ENCODE peak calls at places on chromosomes 13 and 19, in five cellular contexts. M is A673, E is HCT116, P is GM12878, U is fibroblast of lung. Z is an unnamed sample. For H3K4me1, the result is how much of the 10 kb centered on the place peaks cover.

GRCh38 chr13:109568273-109568900 is 218.0 kb downstream of the IRS2 start:
- DNase-seq in M (no peak), U (no peak), E (no peak), P (no peak), Z (no peak)

GRCh38 chr19:56946164-56946563 is 105.6 kb upstream of the PEG3 start:
- DNase-seq in P (no peak), M (peak), E (no peak), U (no peak), Z (no peak)

GRCh38 chr19:13701624-13702023 is 62.7 kb upstream of the MRI1 start:
- DNase-seq in M (no peak), E (no peak), P (no peak), U (no peak), Z (no peak)

GRCh38 chr13:112172641-112173171 is 105.8 kb downstream of the SOX1 start:
- DNase-seq in M (no peak), E (no peak), P (no peak), U (no peak), Z (no peak)

GRCh38 chr19:17999685-18000479 is 8.1 kb upstream of the ARRDC2 start:
- DNase-seq in P (no peak), U (no peak), M (no peak), E (no peak), Z (no peak)

GRCh38 chr13:29707876-29708543 is 112.5 kb upstream of the SLC7A1 start:
- DNase-seq in U (peak), P (no peak), M (peak), E (peak), Z (no peak)

GRCh38 chr19:53782698-53783097 is 41.4 kb downstream of the NLRP12 start:
- DNase-seq in E (no peak), M (no peak), U (no peak), P (no peak), Z (no peak)

GRCh38 chr13:78137404-78138142 is 218.9 kb upstream of the EDNRB start:
- DNase-seq in M (peak), P (peak), U (peak), E (peak), Z (peak)

GRCh38 chr13:44061876-44062275 is 182.2 kb downstream of the LACC1 start:
- DNase-seq in E (no peak), M (peak), P (no peak), U (no peak), Z (no peak)

DNA sequence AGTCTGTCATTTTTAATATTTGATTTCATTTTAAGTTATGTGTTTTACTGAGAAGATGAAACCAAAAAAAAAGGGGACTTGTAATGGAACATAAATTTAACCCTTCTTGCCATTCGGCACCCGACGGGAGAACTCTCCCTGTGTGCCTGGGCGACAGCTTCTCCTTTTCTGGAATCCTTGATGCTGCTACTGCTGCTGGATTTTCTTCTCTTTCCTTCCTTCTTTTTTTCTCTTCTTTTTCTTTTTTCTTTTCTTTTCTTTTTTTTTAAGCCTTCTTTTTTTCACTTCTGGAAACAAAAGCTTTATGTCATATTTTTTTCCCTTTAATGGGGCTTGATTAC is 11.1 kb upstream of the ZNF536 start:
- DNase-seq in E (no peak), M (no peak), P (no peak), U (no peak), Z (no peak)
- TF ChIP-seq EZH2 in E (no peak), M (no peak), P (no peak), U (no peak), Z (no peak)

DNA sequence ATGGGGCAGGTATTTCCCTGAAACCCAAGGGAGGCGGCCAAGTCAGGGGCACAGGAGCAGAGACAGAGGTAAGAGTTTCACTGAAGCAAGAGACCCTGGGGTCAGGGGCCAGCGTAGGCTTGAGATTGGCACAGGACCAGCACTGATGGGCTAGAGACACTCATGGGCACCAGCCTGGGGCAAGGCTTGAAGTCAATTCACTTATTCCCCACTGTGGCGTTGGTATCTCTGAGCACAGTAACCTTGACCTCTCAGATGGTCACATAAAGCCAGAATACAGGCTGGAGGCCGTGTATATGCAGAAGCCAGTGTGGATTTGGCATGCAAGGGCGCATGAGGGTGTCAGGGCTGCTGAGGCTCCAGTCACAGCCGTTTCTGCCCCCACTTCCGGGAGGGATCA is 173.5 kb upstream of the GPR12 start:
- DNase-seq in E (no peak), U (no peak), M (no peak), P (no peak), Z (no peak)
- H3K4me1 ChIP-seq in E (under half), U (under half), M (under half), P (under half), Z (under half)

DNA sequence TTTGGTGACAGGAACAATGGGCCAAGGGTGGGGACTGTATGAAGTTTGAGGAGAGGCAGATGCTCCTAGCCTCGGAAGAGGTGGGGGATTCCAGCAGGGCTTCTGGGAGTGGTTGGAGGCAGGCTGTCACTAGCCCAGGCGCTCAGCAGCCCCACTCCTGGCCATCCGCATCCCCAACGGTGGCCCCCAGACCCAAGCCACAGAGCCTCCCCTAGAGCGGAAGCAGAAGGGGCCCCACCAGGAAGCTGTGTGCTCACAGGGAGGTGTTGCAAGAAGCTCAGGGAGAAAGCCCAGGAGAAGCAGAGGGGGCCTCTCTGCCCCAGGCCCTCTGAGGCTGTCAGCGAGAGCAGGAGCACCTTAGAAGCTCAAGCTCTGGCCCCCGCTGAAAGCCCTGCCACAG is 8.3 kb downstream of the PRAM1 start:
- DNase-seq in M (no peak), P (no peak), E (no peak), U (no peak), Z (no peak)
- TF ChIP-seq EZH2 in M (no peak), P (no peak), E (no peak), U (no peak), Z (no peak)

GRCh38 chr19:43609872-43610271 is 2.0 kb upstream of the SRRM5 start:
- DNase-seq in M (no peak), U (no peak), P (no peak), E (no peak), Z (no peak)

GRCh38 chr19:43616306-43616705 is 3.1 kb downstream of the ZNF428 start:
- DNase-seq in P (no peak), U (no peak), M (no peak), E (no peak), Z (no peak)

GRCh38 chr19:43610493-43610892 is 1.4 kb upstream of the SRRM5 start:
- DNase-seq in M (peak), E (no peak), P (no peak), U (peak), Z (no peak)

GRCh38 chr19:43611788-43612187 is at the start of gene SRRM5:
- DNase-seq in U (no peak), M (no peak), P (no peak), E (no peak), Z (no peak)

DNA sequence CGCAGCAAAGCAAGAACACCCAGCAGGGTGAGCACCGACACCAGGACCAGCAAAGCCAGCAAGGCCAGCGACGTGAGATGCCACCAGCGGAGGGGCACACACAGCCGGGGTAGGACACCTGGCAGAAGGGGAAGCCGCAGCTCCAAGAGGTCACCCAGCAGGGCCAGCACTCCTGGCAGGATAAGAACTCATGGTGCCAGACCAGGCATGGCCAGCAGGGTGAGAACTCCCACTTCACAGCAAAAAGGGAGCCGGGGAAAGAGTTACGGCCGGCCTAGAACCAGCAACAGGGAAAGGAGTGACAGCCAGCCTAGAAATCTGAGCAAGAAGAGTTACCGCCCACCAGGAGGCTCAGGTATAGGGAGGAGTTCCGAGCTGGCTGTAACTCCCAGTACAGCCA is 486 bp downstream of the SRRM5 start:
- DNase-seq in M (no peak), P (no peak), U (no peak), E (no peak), Z (no peak)
- H3K4me1 ChIP-seq in M (under half), P (under half), U (under half), E (under half), Z (under half)

Z was measured in astrocyte.